ENCODE peak calls at places on chromosomes 2 and 18, in six cellular contexts. One of them, this sample, is unnamed.

GRCh38 chr18:79574938-79575525 is 104.6 kb upstream of the CTDP1 start:
- DNase-seq in stimulated activated CD4-positive, alpha-beta T cell treated with anti-CD3 and anti-CD28 coated beads, TNF-alpha, amount 100 ng/mL, for 48 hours: no peak
- DNase-seq in DMS79 treated with DMSO at 0.1 percent for 48 hours: no peak
- DNase-seq in HL-60: peak; percentile 97
- DNase-seq in CD4-positive, alpha-beta memory T cell: no peak
- DNase-seq in activated CD8-positive, alpha-beta memory T cell treated with anti-CD3 and anti-CD28 coated beads, Interleukin-2, amount 50 U/mL, for 4 hours: no peak
- DNase-seq in this sample: peak; percentile 80

GRCh38 chr2:171389325-171389724 is 44.5 kb downstream of the METTL8 start:
- DNase-seq in stimulated activated CD4-positive, alpha-beta T cell treated with anti-CD3 and anti-CD28 coated beads, TNF-alpha, amount 100 ng/mL, for 48 hours: no peak
- DNase-seq in HL-60: no peak
- DNase-seq in activated CD8-positive, alpha-beta memory T cell treated with anti-CD3 and anti-CD28 coated beads, Interleukin-2, amount 50 U/mL, for 4 hours: no peak
- DNase-seq in CD4-positive, alpha-beta memory T cell: no peak
- DNase-seq in DMS79 treated with DMSO at 0.1 percent for 48 hours: no peak
- DNase-seq in this sample: no peak

GRCh38 chr2:105439130-105439529 is 40.3 kb upstream of the FHL2 start:
- DNase-seq in DMS79 treated with DMSO at 0.1 percent for 48 hours: no peak
- DNase-seq in stimulated activated CD4-positive, alpha-beta T cell treated with anti-CD3 and anti-CD28 coated beads, TNF-alpha, amount 100 ng/mL, for 48 hours: no peak
- DNase-seq in CD4-positive, alpha-beta memory T cell: no peak
- DNase-seq in activated CD8-positive, alpha-beta memory T cell treated with anti-CD3 and anti-CD28 coated beads, Interleukin-2, amount 50 U/mL, for 4 hours: no peak
- DNase-seq in HL-60: no peak
- DNase-seq in this sample: no peak

GRCh38 chr2:120856421-120856862 is 120.8 kb downstream of the GLI2 start:
- DNase-seq in CD4-positive, alpha-beta memory T cell: no peak
- DNase-seq in DMS79 treated with DMSO at 0.1 percent for 48 hours: no peak
- DNase-seq in stimulated activated CD4-positive, alpha-beta T cell treated with anti-CD3 and anti-CD28 coated beads, TNF-alpha, amount 100 ng/mL, for 48 hours: no peak
- DNase-seq in activated CD8-positive, alpha-beta memory T cell treated with anti-CD3 and anti-CD28 coated beads, Interleukin-2, amount 50 U/mL, for 4 hours: no peak
- DNase-seq in HL-60: no peak
- DNase-seq in this sample: no peak

GRCh38 chr2:237231593-237231992 is 145.9 kb downstream of the COPS8 start:
- DNase-seq in CD4-positive, alpha-beta memory T cell: no peak
- DNase-seq in DMS79 treated with DMSO at 0.1 percent for 48 hours: no peak
- DNase-seq in activated CD8-positive, alpha-beta memory T cell treated with anti-CD3 and anti-CD28 coated beads, Interleukin-2, amount 50 U/mL, for 4 hours: no peak
- DNase-seq in HL-60: no peak
- DNase-seq in stimulated activated CD4-positive, alpha-beta T cell treated with anti-CD3 and anti-CD28 coated beads, TNF-alpha, amount 100 ng/mL, for 48 hours: no peak
- DNase-seq in this sample: no peak

GRCh38 chr2:160332318-160332717 is 132.2 kb upstream of the ITGB6 start:
- DNase-seq in DMS79 treated with DMSO at 0.1 percent for 48 hours: no peak
- DNase-seq in HL-60: no peak
- DNase-seq in stimulated activated CD4-positive, alpha-beta T cell treated with anti-CD3 and anti-CD28 coated beads, TNF-alpha, amount 100 ng/mL, for 48 hours: no peak
- DNase-seq in CD4-positive, alpha-beta memory T cell: peak; percentile 29
- DNase-seq in activated CD8-positive, alpha-beta memory T cell treated with anti-CD3 and anti-CD28 coated beads, Interleukin-2, amount 50 U/mL, for 4 hours: no peak
- DNase-seq in this sample: peak; percentile 59

GRCh38 chr2:176247859-176248258 is 21.4 kb upstream of the MTX2 start:
- DNase-seq in DMS79 treated with DMSO at 0.1 percent for 48 hours: no peak
- DNase-seq in stimulated activated CD4-positive, alpha-beta T cell treated with anti-CD3 and anti-CD28 coated beads, TNF-alpha, amount 100 ng/mL, for 48 hours: no peak
- DNase-seq in CD4-positive, alpha-beta memory T cell: no peak
- DNase-seq in activated CD8-positive, alpha-beta memory T cell treated with anti-CD3 and anti-CD28 coated beads, Interleukin-2, amount 50 U/mL, for 4 hours: no peak
- DNase-seq in HL-60: no peak
- DNase-seq in this sample: no peak

GRCh38 chr2:74436804-74437695 is 4.7 kb downstream of the RTKN start:
- DNase-seq in DMS79 treated with DMSO at 0.1 percent for 48 hours: no peak
- DNase-seq in activated CD8-positive, alpha-beta memory T cell treated with anti-CD3 and anti-CD28 coated beads, Interleukin-2, amount 50 U/mL, for 4 hours: no peak
- DNase-seq in stimulated activated CD4-positive, alpha-beta T cell treated with anti-CD3 and anti-CD28 coated beads, TNF-alpha, amount 100 ng/mL, for 48 hours: no peak
- DNase-seq in HL-60: no peak
- DNase-seq in CD4-positive, alpha-beta memory T cell: no peak
- DNase-seq in this sample: peak; percentile 86

GRCh38 chr2:238287702-238288649 is at the start of gene PER2:
- DNase-seq in CD4-positive, alpha-beta memory T cell: peak; percentile 36
- DNase-seq in stimulated activated CD4-positive, alpha-beta T cell treated with anti-CD3 and anti-CD28 coated beads, TNF-alpha, amount 100 ng/mL, for 48 hours: peak; percentile 8
- DNase-seq in activated CD8-positive, alpha-beta memory T cell treated with anti-CD3 and anti-CD28 coated beads, Interleukin-2, amount 50 U/mL, for 4 hours: peak; percentile 45
- DNase-seq in HL-60: peak; percentile 75
- DNase-seq in DMS79 treated with DMSO at 0.1 percent for 48 hours: peak; percentile 5
- DNase-seq in this sample: peak; percentile 57

This sample was measured in MV-4-11.